ENCODE peak calls at places on chromosomes 13 and 19, in seven cellular contexts. P is HL-60; O is CD8-positive, alpha-beta T cell; V is astrocyte of the spinal cord; F is progenitor cell of endocrine pancreas; Z is psoas muscle; K is tibial nerve. G is an unnamed sample.

GRCh38 chr19:18701250-18701608 is 17.7 kb downstream of the CRTC1 start:
- DNase-seq in P (no peak), O (no peak), V (no peak), F (no peak), Z (no peak), K (no peak), G (no peak)

GRCh38 chr13:98476538-98476966 is 100.4 kb downstream of the STK24 start:
- DNase-seq in P (peak), O (peak), V (peak), F (no peak), Z (peak), K (no peak), G (no peak)

GRCh38 chr19:31749231-31749630 is 400.0 kb upstream of the TSHZ3 start:
- DNase-seq in P (no peak), O (no peak), V (no peak), F (no peak), Z (no peak), K (no peak), G (no peak)

GRCh38 chr13:21014666-21015170 is 46.7 kb downstream of the LATS2 start:
- DNase-seq in P (no peak), O (no peak), V (peak), F (no peak), Z (peak), K (no peak), G (no peak)

GRCh38 chr19:35851213-35852028 is 883 bp downstream of the NPHS1 start:
- DNase-seq in P (no peak), O (no peak), V (no peak), F (no peak), Z (no peak), K (no peak), G (no peak)

GRCh38 chr13:97226788-97227627 is 4.9 kb downstream of the MBNL2 start:
- DNase-seq in P (no peak), O (peak), V (no peak), F (no peak), Z (no peak), K (no peak), G (no peak)

GRCh38 chr19:47111081-47111589 is 2.4 kb downstream of the ZC3H4 start:
- DNase-seq in P (peak), O (no peak), V (no peak), F (no peak), Z (no peak), K (no peak), G (no peak)

GRCh38 chr13:31236211-31236786 is 36.5 kb downstream of the B3GLCT start:
- DNase-seq in P (peak), O (no peak), V (peak), F (no peak), Z (no peak), K (peak), G (no peak)

GRCh38 chr13:23578411-23579071 is 8.3 kb downstream of the TNFRSF19 start:
- DNase-seq in P (peak), O (peak), V (peak), F (peak), Z (peak), K (peak), G (no peak)

GRCh38 chr19:50496189-50497029 is 14.6 kb downstream of the JOSD2 start:
- DNase-seq in P (no peak), O (no peak), V (no peak), F (no peak), Z (peak), K (no peak), G (no peak)

DNA sequence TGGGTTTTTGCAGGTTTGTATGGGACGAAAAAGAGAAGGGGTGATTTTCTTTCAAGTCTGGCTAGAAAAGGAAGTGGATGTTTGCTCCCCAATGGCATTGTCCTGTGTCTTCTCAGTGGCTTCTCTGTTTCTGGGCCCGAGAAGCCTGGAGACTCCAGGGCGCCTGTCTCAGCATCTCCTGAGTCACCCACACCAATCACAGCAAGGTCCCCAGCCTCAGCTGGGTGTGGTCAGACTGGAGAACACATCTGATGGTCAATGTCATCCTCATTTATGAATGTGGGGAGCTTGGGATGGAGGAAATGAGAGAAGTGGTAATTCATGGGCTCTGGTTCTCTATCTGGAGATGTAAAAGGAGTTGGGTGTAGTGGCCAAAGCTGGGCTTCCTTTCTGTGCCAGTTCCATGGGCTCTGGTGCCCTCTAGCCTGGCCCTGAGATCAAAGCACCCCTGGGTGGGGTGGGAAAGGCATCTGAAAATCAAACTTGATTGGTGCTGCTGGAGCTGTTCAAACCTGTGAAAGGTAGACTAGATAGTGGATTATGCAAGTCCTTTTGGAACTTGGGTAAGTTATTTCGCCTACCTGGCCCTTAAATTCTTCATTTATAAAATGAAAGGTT is 13.4 kb downstream of the RASL11A start:
- DNase-seq in P (no peak), O (no peak), V (no peak), F (no peak), Z (no peak), K (no peak), G (no peak)
- TF ChIP-seq CTCF in P (no peak), O (no peak), V (peak), F (no peak), Z (peak), K (no peak), G (no peak)

GRCh38 chr13:92901739-92902138 is 324.9 kb upstream of the GPC6 start:
- DNase-seq in P (no peak), O (no peak), V (no peak), F (no peak), Z (no peak), K (no peak), G (no peak)

GRCh38 chr13:92900455-92900854 is 326.2 kb upstream of the GPC6 start:
- DNase-seq in P (no peak), O (no peak), V (no peak), F (no peak), Z (no peak), K (no peak), G (no peak)

GRCh38 chr13:92896842-92897241 is 329.8 kb upstream of the GPC6 start:
- DNase-seq in P (no peak), O (no peak), V (peak), F (no peak), Z (no peak), K (no peak), G (no peak)
- TF ChIP-seq CTCF in P (no peak), O (no peak), V (no peak), F (peak), Z (no peak), K (no peak), G (no peak)

DNA sequence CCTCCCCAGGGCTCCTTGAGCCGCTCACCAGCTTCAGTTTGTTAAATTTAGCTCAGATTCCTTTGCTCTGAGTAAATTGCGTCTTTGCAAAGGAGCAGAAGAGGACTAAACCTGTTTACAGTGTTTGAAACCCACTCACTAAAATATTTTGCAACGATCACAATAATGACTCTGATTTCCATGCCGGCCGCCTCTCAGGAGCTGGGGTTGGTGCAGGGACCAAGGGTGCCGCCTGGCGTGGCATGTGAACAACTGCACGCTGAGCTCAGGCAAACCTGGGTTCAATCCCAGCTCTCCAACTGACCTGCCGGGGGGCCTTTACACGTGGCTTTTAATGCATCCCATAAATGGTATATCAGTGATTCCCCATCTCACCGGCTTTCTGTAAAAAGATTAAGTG is 68.7 kb upstream of the CACNA1A start:
- DNase-seq in P (no peak), O (no peak), V (no peak), F (no peak), Z (no peak), K (no peak), G (no peak)
- TF ChIP-seq CTCF in P (no peak), O (no peak), V (peak), F (peak), Z (no peak), K (peak), G (no peak)

GRCh38 chr13:61277877-61278276 is 137.8 kb downstream of the PCDH20 start:
- DNase-seq in P (no peak), O (no peak), V (no peak), F (no peak), Z (no peak), K (no peak), G (no peak)

GRCh38 chr13:61276401-61276800 is 139.2 kb downstream of the PCDH20 start:
- DNase-seq in P (no peak), O (no peak), V (no peak), F (no peak), Z (no peak), K (no peak), G (no peak)

GRCh38 chr13:61275740-61276139 is 139.9 kb downstream of the PCDH20 start:
- DNase-seq in P (no peak), O (no peak), V (no peak), F (no peak), Z (no peak), K (no peak), G (no peak)

GRCh38 chr13:61275251-61275650 is 140.4 kb downstream of the PCDH20 start:
- DNase-seq in P (no peak), O (no peak), V (no peak), F (no peak), Z (no peak), K (no peak), G (no peak)

GRCh38 chr13:61277088-61277487 is 138.6 kb downstream of the PCDH20 start:
- DNase-seq in P (no peak), O (no peak), V (no peak), F (no peak), Z (no peak), K (no peak), G (no peak)
- TF ChIP-seq CTCF in P (no peak), O (no peak), V (no peak), F (no peak), Z (no peak), K (no peak), G (no peak)

GRCh38 chr13:112605531-112605990 is 17.6 kb upstream of the TUBGCP3 start:
- DNase-seq in P (no peak), O (no peak), V (no peak), F (no peak), Z (no peak), K (no peak), G (no peak)

GRCh38 chr13:112601351-112601750 is 13.4 kb upstream of the TUBGCP3 start:
- DNase-seq in P (no peak), O (no peak), V (no peak), F (no peak), Z (no peak), K (no peak), G (no peak)

GRCh38 chr13:112603641-112604220 is 15.8 kb upstream of the TUBGCP3 start:
- DNase-seq in P (no peak), O (no peak), V (peak), F (no peak), Z (no peak), K (no peak), G (no peak)

GRCh38 chr13:112608212-112608611 is 20.3 kb upstream of the TUBGCP3 start:
- DNase-seq in P (no peak), O (no peak), V (no peak), F (no peak), Z (no peak), K (no peak), G (no peak)

GRCh38 chr13:112606125-112607001 is 18.4 kb upstream of the TUBGCP3 start:
- DNase-seq in P (peak), O (peak), V (peak), F (peak), Z (peak), K (peak), G (peak)
- TF ChIP-seq CTCF in P (peak), O (peak), V (peak), F (peak), Z (peak), K (peak), G (peak)

GRCh38 chr13:113211774-113212173 is 2.4 kb downstream of the CUL4A start:
- DNase-seq in P (no peak), O (no peak), V (no peak), F (no peak), Z (no peak), K (no peak), G (no peak)
- TF ChIP-seq CTCF in P (no peak), O (no peak), V (peak), F (peak), Z (no peak), K (no peak), G (no peak)

GRCh38 chr13:43154839-43155238 is 131.5 kb downstream of the DNAJC15 start:
- DNase-seq in P (no peak), O (no peak), V (no peak), F (no peak), Z (no peak), K (no peak), G (no peak)

GRCh38 chr13:43154083-43154739 is 130.8 kb downstream of the DNAJC15 start:
- DNase-seq in P (no peak), O (no peak), V (no peak), F (no peak), Z (no peak), K (no peak), G (no peak)

GRCh38 chr13:43156916-43157315 is 133.5 kb downstream of the DNAJC15 start:
- DNase-seq in P (no peak), O (no peak), V (peak), F (no peak), Z (no peak), K (no peak), G (no peak)

GRCh38 chr13:43157796-43158195 is 134.4 kb downstream of the DNAJC15 start:
- DNase-seq in P (no peak), O (no peak), V (no peak), F (no peak), Z (no peak), K (no peak), G (no peak)

GRCh38 chr13:43159007-43159406 is 135.6 kb downstream of the DNAJC15 start:
- DNase-seq in P (no peak), O (no peak), V (peak), F (no peak), Z (no peak), K (no peak), G (no peak)
- TF ChIP-seq CTCF in P (no peak), O (no peak), V (peak), F (no peak), Z (no peak), K (no peak), G (no peak)

GRCh38 chr19:16627194-16627927 is 643 bp downstream of the MED26 start:
- DNase-seq in P (no peak), O (no peak), V (no peak), F (no peak), Z (no peak), K (no peak), G (no peak)
- TF ChIP-seq CTCF in P (no peak), O (no peak), V (no peak), F (no peak), Z (no peak), K (no peak), G (no peak)

GRCh38 chr19:29259153-29259552 is 46.2 kb upstream of the UQCRFS1 start:
- DNase-seq in P (no peak), O (no peak), V (no peak), F (no peak), Z (no peak), K (no peak), G (no peak)
- TF ChIP-seq CTCF in P (no peak), O (no peak), V (peak), F (peak), Z (peak), K (no peak), G (no peak)

G was measured in omental fat pad.